ENCODE peak calls at places on chromosomes 7 and 10, in eight cellular contexts. H is SK-N-SH treated with all-trans-retinoic acid at 6 μM for 48 hours; X is CD4-positive, alpha-beta T cell; W is activated CD8-positive, alpha-beta T cell treated with anti-CD3 and anti-CD28 coated beads for 36 hours; J is activated CD4-positive, CD25-positive, alpha-beta regulatory T cell treated with anti-CD3 and anti-CD28 coated beads, Interleukin-2, amount 50 U/mL, for 24 hours; E is natural killer cell; D is PC-3; K is heart right ventricle. B is an unnamed sample.

GRCh38 chr10:103851261-103851660 is 4.1 kb downstream of the SH3PXD2A start:
- ATAC-seq in J (no peak), K (no peak), D (no peak), X (no peak), W (no peak), H (no peak), E (no peak), B (no peak)

GRCh38 chr10:31004611-31005193 is 27.0 kb downstream of the ZNF438 start:
- ATAC-seq in X (no peak), W (no peak), E (no peak), J (no peak), K (peak), D (peak), H (no peak), B (peak)

GRCh38 chr7:71236488-71237179 is 104.7 kb downstream of the GALNT17 start:
- ATAC-seq in D (no peak), X (no peak), H (no peak), E (no peak), W (no peak), J (no peak), K (no peak), B (no peak)

GRCh38 chr10:47348138-47348651 is at the start of gene RBP3:
- ATAC-seq in W (no peak), J (no peak), X (no peak), H (no peak), K (no peak), E (no peak), D (no peak), B (no peak)

GRCh38 chr10:48493083-48493871 is 111.6 kb downstream of the ARHGAP22 start:
- ATAC-seq in X (no peak), E (no peak), H (peak), J (no peak), W (no peak), K (peak), D (no peak), B (no peak)

GRCh38 chr10:120473593-120473992 is 16.6 kb downstream of the PLPP4 start:
- ATAC-seq in X (no peak), K (no peak), H (no peak), W (no peak), E (no peak), D (no peak), J (no peak), B (no peak)

GRCh38 chr10:86160890-86161585 is 205.6 kb downstream of the GRID1 start:
- ATAC-seq in D (no peak), W (no peak), J (no peak), K (no peak), E (no peak), H (no peak), X (no peak), B (no peak)

GRCh38 chr7:129401968-129402860 is 32.0 kb upstream of the STRIP2 start:
- ATAC-seq in H (peak), J (peak), D (peak), X (no peak), K (no peak), W (peak), E (no peak), B (peak)

GRCh38 chr7:120684463-120684862 is 173.5 kb downstream of the TSPAN12 start:
- ATAC-seq in J (no peak), D (no peak), X (no peak), H (no peak), K (no peak), E (no peak), W (no peak), B (no peak)

GRCh38 chr7:2163565-2163964 is 69.2 kb downstream of the MAD1L1 start:
- ATAC-seq in J (no peak), W (no peak), K (no peak), H (no peak), D (no peak), X (no peak), E (no peak), B (no peak)

GRCh38 chr10:95770084-95770720 is 14.2 kb downstream of the ENTPD1 start:
- ATAC-seq in D (no peak), J (no peak), K (no peak), X (no peak), E (no peak), W (no peak), H (no peak), B (no peak)

GRCh38 chr10:49519717-49520116 is 19.2 kb downstream of the ERCC6 start:
- ATAC-seq in K (peak), D (peak), E (no peak), J (no peak), H (no peak), W (no peak), X (no peak), B (no peak)

GRCh38 chr10:61001731-61002122 is 57.7 kb upstream of the RHOBTB1 start:
- ATAC-seq in W (no peak), J (no peak), D (no peak), H (no peak), K (no peak), E (no peak), X (no peak), B (no peak)

GRCh38 chr10:78805176-78805575 is 263.6 kb upstream of the ZMIZ1 start:
- ATAC-seq in E (no peak), K (peak), W (no peak), J (no peak), H (peak), X (no peak), D (peak), B (no peak)

GRCh38 chr10:115827650-115828049 is 445.4 kb downstream of the GFRA1 start:
- ATAC-seq in K (peak), H (no peak), D (no peak), E (no peak), X (no peak), W (no peak), J (no peak), B (no peak)

GRCh38 chr10:10271639-10272192 is 746.0 kb upstream of the CELF2 start:
- ATAC-seq in E (peak), K (no peak), W (no peak), H (no peak), X (no peak), D (no peak), J (no peak), B (no peak)

GRCh38 chr7:18532813-18533212 is 37.3 kb downstream of the HDAC9 start:
- ATAC-seq in X (no peak), W (no peak), K (no peak), D (no peak), E (no peak), H (no peak), J (no peak), B (peak)

GRCh38 chr10:111118758-111119157 is 41.9 kb downstream of the ADRA2A start:
- ATAC-seq in J (no peak), K (no peak), H (no peak), D (no peak), X (no peak), W (no peak), E (no peak), B (no peak)

GRCh38 chr7:107180378-107180777 is 11.6 kb downstream of the HBP1 start:
- ATAC-seq in W (peak), X (peak), E (no peak), D (peak), H (peak), J (peak), K (peak), B (peak)

GRCh38 chr10:12704488-12704887 is 297.0 kb downstream of the CCDC3 start:
- ATAC-seq in W (no peak), K (no peak), E (no peak), D (peak), H (no peak), J (no peak), X (no peak), B (no peak)

GRCh38 chr7:74134117-74134539 is 40.0 kb upstream of the EIF4H start:
- ATAC-seq in K (no peak), D (no peak), X (no peak), W (peak), H (no peak), J (peak), E (no peak), B (peak)

GRCh38 chr10:30770229-30770628 is 140.7 kb upstream of the LYZL2 start:
- ATAC-seq in J (no peak), X (no peak), E (no peak), K (no peak), W (no peak), H (no peak), D (no peak), B (no peak)

GRCh38 chr7:157077021-157077420 is 61.7 kb upstream of the UBE3C start:
- ATAC-seq in J (no peak), X (no peak), E (no peak), K (no peak), W (no peak), H (no peak), D (no peak), B (no peak)

GRCh38 chr7:86653919-86654659 is 10.4 kb downstream of the GRM3 start:
- ATAC-seq in D (no peak), X (no peak), K (no peak), E (no peak), W (no peak), J (no peak), H (no peak), B (no peak)

GRCh38 chr10:121694327-121694965 is 96.2 kb upstream of the FGFR2 start:
- ATAC-seq in E (no peak), D (no peak), K (no peak), W (no peak), X (no peak), H (no peak), J (no peak), B (no peak)

GRCh38 chr7:32577421-32577820 is 82.1 kb downstream of the AVL9 start:
- ATAC-seq in H (peak), K (no peak), X (no peak), J (no peak), D (no peak), E (no peak), W (no peak), B (no peak)

GRCh38 chr10:126712681-126713080 is 42.2 kb upstream of the C10orf90 start:
- ATAC-seq in E (no peak), H (no peak), K (no peak), J (no peak), X (no peak), W (no peak), D (no peak), B (no peak)

GRCh38 chr7:27973625-27974024 is 207.0 kb downstream of the JAZF1 start:
- ATAC-seq in D (no peak), K (no peak), H (no peak), W (no peak), J (no peak), X (no peak), E (no peak), B (no peak)

GRCh38 chr7:39164887-39165286 is 187.2 kb downstream of the POU6F2 start:
- ATAC-seq in E (no peak), X (no peak), W (no peak), H (no peak), D (no peak), J (no peak), K (no peak), B (no peak)

GRCh38 chr7:108118959-108119358 is 11.2 kb downstream of the LAMB4 start:
- ATAC-seq in H (peak), X (no peak), K (no peak), W (no peak), E (no peak), J (no peak), D (no peak), B (no peak)

GRCh38 chr7:4610768-4611467 is 71.2 kb upstream of the FOXK1 start:
- ATAC-seq in H (peak), D (peak), E (peak), W (peak), K (peak), J (peak), X (peak), B (peak)

GRCh38 chr7:48522692-48523091 is 351.4 kb downstream of the ABCA13 start:
- ATAC-seq in E (no peak), H (no peak), K (no peak), D (peak), X (no peak), J (no peak), W (no peak), B (no peak)

GRCh38 chr7:9863542-9863941 is 1110.1 kb upstream of the PHF14 start:
- ATAC-seq in W (no peak), E (no peak), D (no peak), X (no peak), K (no peak), H (no peak), J (no peak), B (no peak)

GRCh38 chr10:68989317-68989990 is 851 bp downstream of the KIFBP start:
- ATAC-seq in E (no peak), W (no peak), H (no peak), K (no peak), D (peak), X (no peak), J (no peak), B (no peak)

GRCh38 chr7:151512353-151512752 is 7.3 kb downstream of the RHEB start:
- ATAC-seq in K (peak), E (no peak), H (no peak), X (no peak), W (no peak), J (no peak), D (no peak), B (no peak)

B was measured in activated T-helper 17 cell treated with anti-CD3 and anti-CD28 coated beads, Interleukin-2, amount 50 U/mL, for 72 hours.